ENCODE peak calls at places on chromosomes 16 and 17, in five cellular contexts. G, Q, C, D and K are unnamed samples.

GRCh38 chr17:5885336-5885735 is 184.8 kb upstream of the WSCD1 start:
- DNase-seq in G (no peak), Q (no peak), C (no peak), D (no peak), K (no peak)

GRCh38 chr16:4613636-4614570 is 785 bp downstream of the UBALD1 start:
- DNase-seq in G (no peak), Q (peak; percentile 37), C (peak; percentile 43), D (peak; percentile 35), K (no peak)

GRCh38 chr17:5823219-5823618 is 238.9 kb upstream of the NLRP1 start:
- DNase-seq in G (no peak), Q (no peak), C (no peak), D (no peak), K (no peak)

GRCh38 chr17:47980516-47980915 is 9.6 kb downstream of the CDK5RAP3 start:
- DNase-seq in G (no peak), Q (no peak), C (no peak), D (no peak), K (no peak)

GRCh38 chr17:20920813-20921199 is 122.0 kb downstream of the USP22 start:
- DNase-seq in G (no peak), Q (no peak), C (peak; percentile 52), D (no peak), K (no peak)

GRCh38 chr16:16120382-16121184 is 102.7 kb downstream of the ABCC6 start:
- DNase-seq in G (no peak), Q (no peak), C (no peak), D (peak; percentile 64), K (no peak)

GRCh38 chr16:15552507-15552906 is 90.4 kb downstream of the MARF1 start:
- DNase-seq in G (no peak), Q (no peak), C (no peak), D (no peak), K (no peak)

GRCh38 chr16:89042711-89043551 is 50.7 kb upstream of the ACSF3 start:
- DNase-seq in G (no peak), Q (no peak), C (no peak), D (no peak), K (no peak)

GRCh38 chr16:47461598-47462266 is 601 bp downstream of the PHKB start:
- DNase-seq in G (peak; percentile 9), Q (no peak), C (peak; percentile 48), D (no peak), K (no peak)

GRCh38 chr17:77366558-77367245 is 225.9 kb downstream of the SEC14L1 start:
- DNase-seq in G (no peak), Q (no peak), C (peak; percentile 50), D (no peak), K (no peak)

GRCh38 chr17:65345261-65346060 is 208.3 kb downstream of the RGS9 start:
- DNase-seq in G (no peak), Q (no peak), C (peak; percentile 7), D (no peak), K (no peak)

GRCh38 chr16:51967566-51967965 is 579.4 kb downstream of the TOX3 start:
- DNase-seq in G (no peak), Q (no peak), C (no peak), D (no peak), K (no peak)

GRCh38 chr16:86959182-86959651 is 358.0 kb downstream of the C16orf95 start:
- DNase-seq in G (no peak), Q (no peak), C (no peak), D (no peak), K (no peak)